ENCODE peak calls at places on chromosomes 2 and 18, in eight cellular contexts. One of them, this sample, is unnamed.

GRCh38 chr2:40955042-40955441 is 503.2 kb upstream of the SLC8A1 start:
- DNase-seq in dorsolateral prefrontal cortex: no peak
- DNase-seq in HCT116: no peak
- DNase-seq in NCI-H774: no peak
- DNase-seq in activated T-cell treated with anti-CD3 and anti-CD28 coated beads, Interleukin-2, amount 50 U/mL, for 48 hours: no peak
- DNase-seq in effector memory CD4-positive, alpha-beta T cell: no peak
- DNase-seq in GM20000: no peak
- DNase-seq in neural crest cell: no peak
- DNase-seq in this sample: no peak

GRCh38 chr2:232988444-232988843 is 24.6 kb downstream of the NGEF start:
- DNase-seq in NCI-H774: no peak
- DNase-seq in GM20000: no peak
- DNase-seq in dorsolateral prefrontal cortex: peak
- DNase-seq in HCT116: peak
- DNase-seq in effector memory CD4-positive, alpha-beta T cell: no peak
- DNase-seq in neural crest cell: no peak
- DNase-seq in activated T-cell treated with anti-CD3 and anti-CD28 coated beads, Interleukin-2, amount 50 U/mL, for 48 hours: no peak
- DNase-seq in this sample: no peak

GRCh38 chr2:165793161-165793778 is 777 bp downstream of the GALNT3 start:
- DNase-seq in dorsolateral prefrontal cortex: no peak
- DNase-seq in HCT116: peak
- DNase-seq in neural crest cell: peak
- DNase-seq in effector memory CD4-positive, alpha-beta T cell: no peak
- DNase-seq in activated T-cell treated with anti-CD3 and anti-CD28 coated beads, Interleukin-2, amount 50 U/mL, for 48 hours: peak
- DNase-seq in NCI-H774: peak
- DNase-seq in GM20000: peak
- DNase-seq in this sample: no peak

GRCh38 chr2:30694286-30695055 is 112.8 kb downstream of the CAPN13 start:
- DNase-seq in GM20000: no peak
- DNase-seq in effector memory CD4-positive, alpha-beta T cell: no peak
- DNase-seq in HCT116: no peak
- DNase-seq in activated T-cell treated with anti-CD3 and anti-CD28 coated beads, Interleukin-2, amount 50 U/mL, for 48 hours: no peak
- DNase-seq in neural crest cell: no peak
- DNase-seq in NCI-H774: no peak
- DNase-seq in dorsolateral prefrontal cortex: no peak
- DNase-seq in this sample: no peak

GRCh38 chr2:26061539-26061938 is 27.7 kb downstream of the RAB10 start:
- DNase-seq in effector memory CD4-positive, alpha-beta T cell: no peak
- DNase-seq in GM20000: no peak
- DNase-seq in neural crest cell: no peak
- DNase-seq in activated T-cell treated with anti-CD3 and anti-CD28 coated beads, Interleukin-2, amount 50 U/mL, for 48 hours: no peak
- DNase-seq in NCI-H774: no peak
- DNase-seq in dorsolateral prefrontal cortex: no peak
- DNase-seq in HCT116: no peak
- DNase-seq in this sample: no peak

GRCh38 chr2:33145459-33145858 is 198.7 kb downstream of the LTBP1 start:
- DNase-seq in GM20000: no peak
- DNase-seq in HCT116: no peak
- DNase-seq in neural crest cell: no peak
- DNase-seq in effector memory CD4-positive, alpha-beta T cell: no peak
- DNase-seq in activated T-cell treated with anti-CD3 and anti-CD28 coated beads, Interleukin-2, amount 50 U/mL, for 48 hours: no peak
- DNase-seq in NCI-H774: no peak
- DNase-seq in dorsolateral prefrontal cortex: no peak
- DNase-seq in this sample: no peak

GRCh38 chr18:73577365-73577764 is 570.3 kb downstream of the FBXO15 start:
- DNase-seq in NCI-H774: no peak
- DNase-seq in GM20000: no peak
- DNase-seq in effector memory CD4-positive, alpha-beta T cell: no peak
- DNase-seq in activated T-cell treated with anti-CD3 and anti-CD28 coated beads, Interleukin-2, amount 50 U/mL, for 48 hours: no peak
- DNase-seq in neural crest cell: no peak
- DNase-seq in dorsolateral prefrontal cortex: no peak
- DNase-seq in HCT116: no peak
- DNase-seq in this sample: no peak

GRCh38 chr2:177161741-177162440 is 50.7 kb upstream of the HNRNPA3 start:
- DNase-seq in HCT116: no peak
- DNase-seq in GM20000: no peak
- DNase-seq in effector memory CD4-positive, alpha-beta T cell: no peak
- DNase-seq in activated T-cell treated with anti-CD3 and anti-CD28 coated beads, Interleukin-2, amount 50 U/mL, for 48 hours: no peak
- DNase-seq in neural crest cell: no peak
- DNase-seq in NCI-H774: peak
- DNase-seq in dorsolateral prefrontal cortex: no peak
- DNase-seq in this sample: no peak

GRCh38 chr2:85445316-85446295 is 27.1 kb downstream of the SH2D6 start:
- DNase-seq in NCI-H774: no peak
- DNase-seq in dorsolateral prefrontal cortex: no peak
- DNase-seq in neural crest cell: no peak
- DNase-seq in GM20000: no peak
- DNase-seq in effector memory CD4-positive, alpha-beta T cell: no peak
- DNase-seq in HCT116: no peak
- DNase-seq in activated T-cell treated with anti-CD3 and anti-CD28 coated beads, Interleukin-2, amount 50 U/mL, for 48 hours: no peak
- DNase-seq in this sample: no peak

GRCh38 chr2:156784034-156784433 is 347.9 kb downstream of the GPD2 start:
- DNase-seq in NCI-H774: no peak
- DNase-seq in dorsolateral prefrontal cortex: no peak
- DNase-seq in effector memory CD4-positive, alpha-beta T cell: no peak
- DNase-seq in activated T-cell treated with anti-CD3 and anti-CD28 coated beads, Interleukin-2, amount 50 U/mL, for 48 hours: no peak
- DNase-seq in GM20000: no peak
- DNase-seq in HCT116: no peak
- DNase-seq in neural crest cell: no peak
- DNase-seq in this sample: no peak

GRCh38 chr2:1498176-1498575 is 84.9 kb downstream of the TPO start:
- DNase-seq in activated T-cell treated with anti-CD3 and anti-CD28 coated beads, Interleukin-2, amount 50 U/mL, for 48 hours: no peak
- DNase-seq in effector memory CD4-positive, alpha-beta T cell: no peak
- DNase-seq in GM20000: no peak
- DNase-seq in dorsolateral prefrontal cortex: peak
- DNase-seq in neural crest cell: no peak
- DNase-seq in HCT116: no peak
- DNase-seq in NCI-H774: no peak
- DNase-seq in this sample: no peak

GRCh38 chr2:215677466-215677865 is 241.6 kb upstream of the FN1 start:
- DNase-seq in activated T-cell treated with anti-CD3 and anti-CD28 coated beads, Interleukin-2, amount 50 U/mL, for 48 hours: no peak
- DNase-seq in neural crest cell: no peak
- DNase-seq in NCI-H774: no peak
- DNase-seq in effector memory CD4-positive, alpha-beta T cell: no peak
- DNase-seq in HCT116: no peak
- DNase-seq in dorsolateral prefrontal cortex: no peak
- DNase-seq in GM20000: no peak
- DNase-seq in this sample: no peak

GRCh38 chr2:113965644-113966043 is 75.8 kb downstream of the ACTR3 start:
- DNase-seq in dorsolateral prefrontal cortex: no peak
- DNase-seq in effector memory CD4-positive, alpha-beta T cell: no peak
- DNase-seq in neural crest cell: peak
- DNase-seq in HCT116: peak
- DNase-seq in activated T-cell treated with anti-CD3 and anti-CD28 coated beads, Interleukin-2, amount 50 U/mL, for 48 hours: no peak
- DNase-seq in NCI-H774: no peak
- DNase-seq in GM20000: peak
- DNase-seq in this sample: no peak

GRCh38 chr2:98296435-98296834 is 49.8 kb upstream of the CNGA3 start:
- DNase-seq in neural crest cell: no peak
- DNase-seq in NCI-H774: no peak
- DNase-seq in GM20000: no peak
- DNase-seq in activated T-cell treated with anti-CD3 and anti-CD28 coated beads, Interleukin-2, amount 50 U/mL, for 48 hours: no peak
- DNase-seq in effector memory CD4-positive, alpha-beta T cell: no peak
- DNase-seq in dorsolateral prefrontal cortex: no peak
- DNase-seq in HCT116: no peak
- DNase-seq in this sample: no peak

GRCh38 chr2:96345403-96345802 is 9.8 kb downstream of the NCAPH start:
- DNase-seq in NCI-H774: no peak
- DNase-seq in HCT116: no peak
- DNase-seq in dorsolateral prefrontal cortex: no peak
- DNase-seq in GM20000: no peak
- DNase-seq in activated T-cell treated with anti-CD3 and anti-CD28 coated beads, Interleukin-2, amount 50 U/mL, for 48 hours: no peak
- DNase-seq in effector memory CD4-positive, alpha-beta T cell: no peak
- DNase-seq in neural crest cell: no peak
- DNase-seq in this sample: no peak

GRCh38 chr18:33210575-33211189 is 229.8 kb downstream of the CCDC178 start:
- DNase-seq in neural crest cell: no peak
- DNase-seq in effector memory CD4-positive, alpha-beta T cell: no peak
- DNase-seq in activated T-cell treated with anti-CD3 and anti-CD28 coated beads, Interleukin-2, amount 50 U/mL, for 48 hours: no peak
- DNase-seq in dorsolateral prefrontal cortex: no peak
- DNase-seq in GM20000: peak
- DNase-seq in NCI-H774: peak
- DNase-seq in HCT116: no peak
- DNase-seq in this sample: no peak

GRCh38 chr2:184534986-184535385 is 63.3 kb upstream of the ZNF804A start:
- DNase-seq in NCI-H774: no peak
- DNase-seq in GM20000: no peak
- DNase-seq in activated T-cell treated with anti-CD3 and anti-CD28 coated beads, Interleukin-2, amount 50 U/mL, for 48 hours: no peak
- DNase-seq in HCT116: no peak
- DNase-seq in dorsolateral prefrontal cortex: no peak
- DNase-seq in effector memory CD4-positive, alpha-beta T cell: no peak
- DNase-seq in neural crest cell: no peak
- DNase-seq in this sample: no peak

GRCh38 chr2:182907081-182907830 is 40.8 kb upstream of the FRZB start:
- DNase-seq in activated T-cell treated with anti-CD3 and anti-CD28 coated beads, Interleukin-2, amount 50 U/mL, for 48 hours: no peak
- DNase-seq in dorsolateral prefrontal cortex: no peak
- DNase-seq in neural crest cell: no peak
- DNase-seq in GM20000: no peak
- DNase-seq in HCT116: no peak
- DNase-seq in effector memory CD4-positive, alpha-beta T cell: no peak
- DNase-seq in NCI-H774: no peak
- DNase-seq in this sample: no peak

GRCh38 chr2:152488075-152488474 is 153.1 kb downstream of the FMNL2 start:
- DNase-seq in NCI-H774: no peak
- DNase-seq in HCT116: no peak
- DNase-seq in effector memory CD4-positive, alpha-beta T cell: no peak
- DNase-seq in neural crest cell: no peak
- DNase-seq in dorsolateral prefrontal cortex: no peak
- DNase-seq in activated T-cell treated with anti-CD3 and anti-CD28 coated beads, Interleukin-2, amount 50 U/mL, for 48 hours: no peak
- DNase-seq in GM20000: no peak
- DNase-seq in this sample: no peak

GRCh38 chr2:160055726-160056108 is 6.7 kb downstream of the PLA2R1 start:
- DNase-seq in dorsolateral prefrontal cortex: no peak
- DNase-seq in neural crest cell: no peak
- DNase-seq in activated T-cell treated with anti-CD3 and anti-CD28 coated beads, Interleukin-2, amount 50 U/mL, for 48 hours: no peak
- DNase-seq in NCI-H774: no peak
- DNase-seq in GM20000: no peak
- DNase-seq in HCT116: no peak
- DNase-seq in effector memory CD4-positive, alpha-beta T cell: no peak
- DNase-seq in this sample: no peak